ENCODE peak calls at places on chromosomes 11 and 22, in nine cellular contexts. S, R, U, I, N, V, C, O and H are unnamed samples.

GRCh38 chr11:128796275-128796674 is 70.8 kb downstream of the KCNJ1 start:
- DNase-seq in O (no peak), V (no peak), U (no peak), S (no peak), N (no peak), R (peak; percentile 33), C (no peak), I (no peak), H (no peak)

GRCh38 chr22:47929073-47929472 is 1166.6 kb downstream of the TBC1D22A start:
- DNase-seq in V (no peak), S (no peak), I (no peak), U (no peak), N (no peak), O (no peak), C (no peak), R (no peak), H (no peak)

GRCh38 chr11:128937480-128937879 is 5.2 kb downstream of the TP53AIP1 start:
- DNase-seq in V (no peak), I (no peak), R (no peak), U (no peak), O (no peak), C (no peak), S (peak; percentile 63), N (no peak), H (no peak)

GRCh38 chr22:19636696-19637355 is 77.5 kb upstream of the SEPTIN5 start:
- DNase-seq in S (no peak), I (no peak), U (no peak), V (no peak), C (no peak), O (no peak), R (no peak), N (peak; percentile 93), H (no peak)

GRCh38 chr11:13259374-13259773 is 18.2 kb upstream of the BMAL1 start:
- DNase-seq in C (no peak), U (no peak), I (no peak), S (no peak), O (no peak), N (no peak), V (no peak), R (no peak), H (no peak)

GRCh38 chr22:32904044-32904443 is 102.5 kb downstream of the TIMP3 start:
- DNase-seq in V (peak; percentile 69), R (no peak), C (no peak), N (no peak), S (no peak), I (peak; percentile 3), O (peak; percentile 15), U (no peak), H (peak; percentile 75)

GRCh38 chr11:131999084-131999483 is 628.7 kb downstream of the NTM start:
- DNase-seq in C (no peak), S (no peak), U (no peak), R (no peak), V (no peak), I (no peak), O (no peak), N (no peak), H (no peak)

GRCh38 chr11:73404048-73404447 is 27.8 kb downstream of the RELT start:
- DNase-seq in V (no peak), C (no peak), I (peak; percentile 59), R (no peak), N (no peak), S (peak; percentile 77), U (no peak), O (peak; percentile 49), H (peak; percentile 30)

GRCh38 chr11:128692750-128693578 is 908 bp upstream of the FLI1 start:
- DNase-seq in U (no peak), R (peak; percentile 47), V (no peak), O (peak; percentile 27), S (peak; percentile 92), I (no peak), N (no peak), C (no peak), H (no peak)

GRCh38 chr11:77209663-77210062 is 81.6 kb downstream of the MYO7A start:
- DNase-seq in I (no peak), O (no peak), V (no peak), S (no peak), R (no peak), N (no peak), U (no peak), C (no peak), H (no peak)

GRCh38 chr11:122189259-122189658 is 73.2 kb upstream of the BLID start:
- DNase-seq in O (no peak), N (no peak), S (no peak), C (peak; percentile 23), V (peak; percentile 46), U (no peak), I (peak; percentile 41), R (no peak), H (no peak)

GRCh38 chr11:11659567-11660341 is 37.9 kb upstream of the GALNT18 start:
- DNase-seq in R (no peak), U (no peak), S (no peak), N (no peak), C (no peak), V (no peak), O (no peak), I (peak; percentile 8), H (no peak)

GRCh38 chr22:31488988-31489617 is 539 bp downstream of the EIF4ENIF1 start:
- DNase-seq in O (peak; percentile 39), S (peak; percentile 92), V (peak; percentile 22), C (no peak), R (peak; percentile 29), I (no peak), U (peak; percentile 19), N (no peak), H (peak; percentile 75)

GRCh38 chr11:86637976-86638375 is 34.4 kb downstream of the ME3 start:
- DNase-seq in N (no peak), O (no peak), U (no peak), V (no peak), C (no peak), R (no peak), S (no peak), I (no peak), H (no peak)

GRCh38 chr11:118106789-118107335 is 20.1 kb upstream of the SMIM35 start:
- DNase-seq in C (no peak), V (no peak), O (no peak), R (no peak), I (no peak), S (no peak), U (no peak), N (no peak), H (no peak)

GRCh38 chr22:37192232-37192631 is 4.2 kb upstream of the C1QTNF6 start:
- DNase-seq in V (no peak), N (no peak), S (no peak), U (no peak), C (no peak), I (no peak), R (no peak), O (no peak), H (no peak)

GRCh38 chr11:22130462-22131053 is 62.3 kb upstream of the ANO5 start:
- DNase-seq in R (no peak), I (no peak), C (no peak), N (no peak), O (no peak), U (no peak), V (no peak), S (no peak), H (no peak)

GRCh38 chr11:133541331-133542095 is 9.2 kb upstream of the OPCML start:
- DNase-seq in O (no peak), I (no peak), C (no peak), N (no peak), U (no peak), V (no peak), S (no peak), R (no peak), H (no peak)
- TF ChIP-seq POLR2A in O (no peak), I (no peak), C (no peak), N (no peak), U (no peak), V (no peak), S (no peak), R (no peak), H (no peak)

GRCh38 chr11:64008283-64008931 is 22.2 kb downstream of the OTUB1 start:
- DNase-seq in I (no peak), C (no peak), U (no peak), R (no peak), V (no peak), O (no peak), N (no peak), S (peak; percentile 58), H (no peak)

GRCh38 chr11:64006468-64006867 is 20.2 kb downstream of the OTUB1 start:
- DNase-seq in U (no peak), N (no peak), V (no peak), C (no peak), O (no peak), I (no peak), S (no peak), R (no peak), H (no peak)

GRCh38 chr11:64005691-64006090 is 19.5 kb downstream of the OTUB1 start:
- DNase-seq in O (no peak), V (no peak), I (no peak), C (no peak), U (no peak), N (no peak), S (no peak), R (no peak), H (no peak)

GRCh38 chr11:64007629-64008282 is 21.5 kb downstream of the OTUB1 start:
- DNase-seq in U (no peak), R (no peak), N (no peak), V (peak; percentile 70), I (peak; percentile 86), O (peak; percentile 65), C (peak; percentile 56), S (peak; percentile 91), H (peak; percentile 91)

DNA sequence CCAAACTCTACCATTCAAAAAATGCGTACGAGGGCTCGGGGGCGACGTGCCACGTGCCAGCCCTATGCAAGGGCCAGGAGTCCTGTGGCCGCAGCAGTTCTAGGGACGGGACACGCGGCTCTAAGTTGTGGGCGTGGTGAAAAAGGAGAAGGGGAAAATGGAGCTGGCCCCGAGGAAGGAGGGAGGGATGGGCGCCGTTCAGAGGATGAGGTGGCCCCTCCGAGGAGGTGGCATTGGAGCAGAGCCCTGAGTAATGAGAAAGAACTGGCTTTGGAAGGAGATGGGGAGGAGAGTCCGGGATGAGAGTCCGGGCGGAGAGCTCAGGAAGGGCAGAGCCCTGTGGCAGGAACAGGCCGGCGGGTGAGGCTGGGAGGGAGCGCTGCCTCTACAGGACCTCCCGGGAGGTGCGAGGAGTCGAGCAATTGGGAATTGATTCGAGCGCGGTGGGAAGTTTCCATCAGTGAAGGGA is 21.0 kb downstream of the OTUB1 start:
- DNase-seq in R (no peak), O (no peak), U (no peak), C (no peak), I (peak; percentile 61), V (peak; percentile 32), S (no peak), N (no peak), H (no peak)
- TF ChIP-seq POLR2A in R (no peak), O (no peak), U (no peak), C (no peak), I (no peak), V (no peak), S (no peak), N (no peak), H (no peak)

GRCh38 chr11:49303080-49303479 is 94.7 kb upstream of the FOLH1 start:
- DNase-seq in N (no peak), V (no peak), R (no peak), I (no peak), U (no peak), C (no peak), O (no peak), S (no peak), H (no peak)
- TF ChIP-seq POLR2A in N (no peak), V (no peak), R (no peak), I (no peak), U (no peak), C (no peak), O (no peak), S (no peak), H (no peak)

GRCh38 chr11:65416341-65417185 is 6.0 kb upstream of the NEAT1 start:
- DNase-seq in N (peak; percentile 97), U (peak; percentile 93), S (peak; percentile 99), V (peak; percentile 93), O (peak; percentile 96), C (peak; percentile 89), R (peak; percentile 93), I (peak; percentile 96), H (peak; percentile 90)
- TF ChIP-seq POLR2A in N (no peak), U (peak; percentile 46), S (peak; percentile 14), V (peak; percentile 57), O (peak; percentile 50), C (no peak), R (peak; percentile 44), I (peak; percentile 28), H (peak; percentile 56)